ENCODE peak calls at places on chromosomes 2 and 18, in seven cellular contexts. C is IMR-90, U is A549, S is H1, D is SK-N-SH, X is GM12878, P is HepG2. E is an unnamed sample.
A peak's percentile ranks its signal among the peaks of the same experiment; 100 is the strongest.

GRCh38 chr2:64930159-64930558 is 59.0 kb upstream of the SLC1A4 start:
- DNase-seq in X (no peak), S (no peak), D (no peak), C (no peak), P (no peak), U (no peak), E (no peak)

GRCh38 chr2:67485431-67485830 is 88.3 kb downstream of the ETAA1 start:
- DNase-seq in C (peak; percentile 52), U (no peak), P (no peak), S (no peak), X (no peak), D (no peak), E (no peak)

GRCh38 chr2:95056461-95057459 is 31.3 kb downstream of the MAL start:
- DNase-seq in X (no peak), D (no peak), U (no peak), P (peak; percentile 40), C (peak; percentile 13), S (no peak), E (no peak)

GRCh38 chr2:16323551-16324543 is 341.8 kb downstream of the CYRIA start:
- DNase-seq in C (no peak), U (no peak), D (no peak), S (no peak), X (no peak), P (no peak), E (no peak)

GRCh38 chr2:121888189-121888557 is 132.7 kb downstream of the TSN start:
- DNase-seq in C (no peak), P (peak; percentile 35), U (peak; percentile 14), X (no peak), S (peak; percentile 86), D (no peak), E (peak; percentile 50)

GRCh38 chr2:75503048-75503607 is 57.6 kb downstream of the EVA1A start:
- DNase-seq in D (no peak), P (no peak), C (peak; percentile 86), X (no peak), U (no peak), S (no peak), E (no peak)

GRCh38 chr18:12307871-12308385 is at the start of gene TUBB6:
- DNase-seq in U (peak; percentile 24), S (peak; percentile 81), D (peak; percentile 90), P (no peak), C (peak; percentile 81), X (no peak), E (peak; percentile 81)

GRCh38 chr18:68735498-68736343 is 20.8 kb upstream of the TMX3 start:
- DNase-seq in U (peak; percentile 11), D (peak; percentile 58), S (no peak), P (peak; percentile 28), X (no peak), C (peak; percentile 74), E (peak; percentile 31)

GRCh38 chr2:120132190-120132589 is 91.0 kb downstream of the TMEM185B start:
- DNase-seq in D (peak; percentile 36), P (no peak), C (peak; percentile 82), S (no peak), X (no peak), U (no peak), E (peak; percentile 6)

GRCh38 chr2:9638532-9638931 is 7.7 kb upstream of the YWHAQ start:
- DNase-seq in U (peak; percentile 89), C (peak; percentile 97), P (peak; percentile 62), S (no peak), X (no peak), D (peak; percentile 60), E (peak; percentile 58)

GRCh38 chr2:161426788-161427412 is 10.8 kb downstream of the TBR1 start:
- DNase-seq in S (peak; percentile 64), U (no peak), P (no peak), D (peak; percentile 49), C (peak; percentile 43), X (no peak), E (no peak)
- TF ChIP-seq RFX5 in S (no peak), U (no peak), P (no peak), D (no peak), C (no peak), X (no peak), E (no peak)

DNA sequence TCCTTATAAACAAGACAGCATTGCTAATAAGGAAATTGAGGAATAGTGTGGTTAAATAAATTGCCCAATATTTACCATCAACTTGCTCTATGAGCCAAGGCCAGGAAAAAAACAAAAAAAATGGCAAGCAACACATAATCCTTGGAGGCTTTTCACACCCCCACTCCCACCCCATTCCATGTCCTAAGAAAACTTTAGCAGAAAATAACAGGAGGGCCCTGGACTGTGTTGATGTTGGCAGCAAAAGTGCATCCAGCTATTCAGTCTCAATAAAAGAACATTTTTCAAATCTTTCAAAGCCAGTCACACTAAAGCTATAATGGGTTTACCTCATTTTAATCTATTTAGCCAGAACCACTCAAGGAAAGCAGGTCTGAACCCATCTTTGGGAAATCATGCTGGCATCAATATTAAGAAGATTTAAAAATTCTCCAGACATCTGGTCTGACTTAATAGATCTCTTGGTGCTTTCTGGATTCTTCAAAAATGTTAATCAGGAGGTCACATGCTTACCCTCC is 34.6 kb upstream of the STK17B start:
- DNase-seq in C (no peak), X (no peak), D (no peak), P (no peak), U (no peak), S (no peak), E (no peak)
- TF ChIP-seq RAD21 in C (no peak), X (no peak), D (no peak), P (no peak), U (no peak), S (no peak), E (no peak)

GRCh38 chr18:50473896-50474295 is 86.0 kb upstream of the MAPK4 start:
- DNase-seq in U (no peak), D (no peak), X (no peak), P (no peak), S (no peak), C (no peak), E (no peak)
- TF ChIP-seq RFX5 in U (no peak), D (no peak), X (no peak), P (no peak), S (no peak), C (no peak), E (no peak)

GRCh38 chr2:199704358-199705238 is 146.4 kb downstream of the FTCDNL1 start:
- DNase-seq in C (peak; percentile 24), X (no peak), D (no peak), S (peak; percentile 59), P (peak; percentile 53), U (peak; percentile 40), E (peak; percentile 61)
- TF ChIP-seq RAD21 in C (peak; percentile 56), X (peak; percentile 62), D (peak; percentile 22), S (peak; percentile 96), P (peak; percentile 91), U (peak; percentile 91), E (peak; percentile 75)

DNA sequence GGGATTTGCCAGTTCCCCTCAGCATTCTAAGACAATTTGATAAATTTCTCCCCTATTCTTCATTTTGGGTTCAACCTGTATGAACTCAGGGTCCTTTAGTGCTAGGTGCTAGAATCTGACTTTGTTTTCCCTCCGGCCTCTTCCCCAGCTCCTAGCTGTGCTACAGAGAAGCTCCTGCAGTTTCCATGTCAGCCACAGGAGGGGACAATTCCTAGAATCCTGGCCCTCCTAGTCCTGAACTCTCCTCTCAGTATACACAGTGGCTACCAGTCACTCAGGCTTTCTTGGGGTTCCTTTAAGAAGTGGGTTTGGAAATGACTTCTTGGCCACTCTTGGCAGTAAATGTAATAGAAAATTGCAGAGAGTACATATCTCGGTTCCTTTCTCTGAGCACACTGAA is 4.9 kb upstream of the CHST10 start:
- DNase-seq in U (peak; percentile 66), C (peak; percentile 36), S (no peak), P (peak; percentile 50), D (peak; percentile 75), X (no peak), E (peak; percentile 47)
- TF ChIP-seq RFX5 in U (no peak), C (no peak), S (no peak), P (no peak), D (no peak), X (no peak), E (no peak)

DNA sequence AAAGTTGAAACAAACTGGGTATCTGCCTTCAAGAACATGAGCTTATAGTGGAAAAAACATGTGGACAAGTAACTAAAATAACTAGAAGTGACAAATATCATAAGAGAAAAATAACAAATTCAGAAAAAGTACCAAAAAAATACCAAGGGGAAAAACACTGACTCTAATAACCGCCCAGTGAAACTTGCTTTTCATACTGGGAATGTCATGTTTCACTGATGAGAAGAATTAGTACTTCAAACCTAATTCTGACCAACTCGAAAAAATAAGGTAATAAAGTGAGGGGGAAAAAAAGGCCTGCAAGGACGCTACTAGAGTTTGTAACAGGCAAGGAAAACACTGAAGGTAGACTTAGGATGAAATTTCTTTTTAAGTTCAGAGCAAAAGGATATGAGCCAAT is 83.6 kb downstream of the RTTN start:
- DNase-seq in P (no peak), D (no peak), U (no peak), S (no peak), C (no peak), X (peak; percentile 19), E (no peak)
- TF ChIP-seq RAD21 in P (no peak), D (no peak), U (no peak), S (no peak), C (no peak), X (no peak), E (no peak)

GRCh38 chr2:157777425-157777824 is 98.7 kb downstream of the ACVR1 start:
- DNase-seq in S (no peak), C (peak; percentile 69), P (peak; percentile 55), X (no peak), D (peak; percentile 39), U (peak; percentile 24), E (peak; percentile 63)
- TF ChIP-seq RFX5 in S (no peak), C (no peak), P (no peak), X (no peak), D (no peak), U (no peak), E (no peak)

GRCh38 chr2:207444756-207445155 is 85.0 kb upstream of the CREB1 start:
- DNase-seq in C (no peak), D (peak; percentile 50), P (no peak), S (no peak), X (no peak), U (no peak), E (no peak)

GRCh38 chr2:207449673-207450072 is 80.1 kb upstream of the CREB1 start:
- DNase-seq in D (no peak), C (no peak), P (no peak), X (no peak), U (no peak), S (no peak), E (no peak)

GRCh38 chr2:207446653-207447052 is 83.1 kb upstream of the CREB1 start:
- DNase-seq in U (no peak), D (no peak), P (no peak), C (no peak), S (no peak), X (no peak), E (no peak)

GRCh38 chr2:207450186-207450585 is 79.6 kb upstream of the CREB1 start:
- DNase-seq in D (no peak), P (no peak), X (no peak), U (no peak), S (no peak), C (no peak), E (no peak)

GRCh38 chr2:207448006-207448405 is 81.8 kb upstream of the CREB1 start:
- DNase-seq in U (no peak), S (no peak), D (no peak), C (no peak), P (no peak), X (no peak), E (no peak)
- TF ChIP-seq RAD21 in U (no peak), S (no peak), D (no peak), C (no peak), P (no peak), X (no peak), E (no peak)